ENCODE peak calls at places on chromosomes 12 and 14, in nine cellular contexts. One of them, this sample, is unnamed.

GRCh38 chr14:23672200-23672599 is 36.0 kb downstream of the DHRS2 start:
- DNase-seq in AG04449: no peak
- DNase-seq in PC-3: no peak
- DNase-seq in CD4-positive, alpha-beta T cell: no peak
- DNase-seq in endothelial cell of umbilical vein: no peak
- DNase-seq in cardiac muscle cell: no peak
- DNase-seq in upper lobe of right lung: no peak
- DNase-seq in CD8-positive, alpha-beta T cell: no peak
- DNase-seq in AG04450: no peak
- DNase-seq in this sample: no peak

GRCh38 chr12:10113920-10114319 is 15.1 kb upstream of the CLEC1A start:
- DNase-seq in AG04449: no peak
- DNase-seq in PC-3: peak; percentile 24
- DNase-seq in CD4-positive, alpha-beta T cell: no peak
- DNase-seq in endothelial cell of umbilical vein: no peak
- DNase-seq in cardiac muscle cell: no peak
- DNase-seq in upper lobe of right lung: no peak
- DNase-seq in CD8-positive, alpha-beta T cell: no peak
- DNase-seq in AG04450: no peak
- DNase-seq in this sample: no peak

GRCh38 chr12:132356686-132357622 is 27.6 kb upstream of the GALNT9 start:
- DNase-seq in AG04449: peak; percentile 19
- DNase-seq in PC-3: peak; percentile 85
- DNase-seq in CD4-positive, alpha-beta T cell: no peak
- DNase-seq in endothelial cell of umbilical vein: peak; percentile 51
- DNase-seq in cardiac muscle cell: no peak
- DNase-seq in upper lobe of right lung: peak; percentile 62
- DNase-seq in CD8-positive, alpha-beta T cell: no peak
- DNase-seq in AG04450: no peak
- DNase-seq in this sample: no peak

GRCh38 chr12:2389079-2389790 is 336.4 kb downstream of the CACNA1C start:
- DNase-seq in AG04449: no peak
- DNase-seq in PC-3: no peak
- DNase-seq in CD4-positive, alpha-beta T cell: no peak
- DNase-seq in endothelial cell of umbilical vein: no peak
- DNase-seq in cardiac muscle cell: no peak
- DNase-seq in upper lobe of right lung: no peak
- DNase-seq in CD8-positive, alpha-beta T cell: no peak
- DNase-seq in AG04450: no peak
- DNase-seq in this sample: no peak

GRCh38 chr12:28308891-28309290 is 118.6 kb downstream of the CCDC91 start:
- DNase-seq in AG04449: no peak
- DNase-seq in PC-3: no peak
- DNase-seq in CD4-positive, alpha-beta T cell: no peak
- DNase-seq in endothelial cell of umbilical vein: no peak
- DNase-seq in cardiac muscle cell: no peak
- DNase-seq in upper lobe of right lung: no peak
- DNase-seq in CD8-positive, alpha-beta T cell: no peak
- DNase-seq in AG04450: no peak
- DNase-seq in this sample: no peak

GRCh38 chr12:80937391-80938238 is at the start of gene LIN7A:
- DNase-seq in AG04449: no peak
- DNase-seq in PC-3: no peak
- DNase-seq in CD4-positive, alpha-beta T cell: no peak
- DNase-seq in endothelial cell of umbilical vein: peak; percentile 38
- DNase-seq in cardiac muscle cell: peak; percentile 76
- DNase-seq in upper lobe of right lung: peak; percentile 77
- DNase-seq in CD8-positive, alpha-beta T cell: no peak
- DNase-seq in AG04450: no peak
- DNase-seq in this sample: no peak

GRCh38 chr12:19885092-19885813 is 446.0 kb downstream of the AEBP2 start:
- DNase-seq in AG04449: no peak
- DNase-seq in PC-3: no peak
- DNase-seq in CD4-positive, alpha-beta T cell: no peak
- DNase-seq in endothelial cell of umbilical vein: no peak
- DNase-seq in cardiac muscle cell: no peak
- DNase-seq in upper lobe of right lung: no peak
- DNase-seq in CD8-positive, alpha-beta T cell: no peak
- DNase-seq in AG04450: no peak
- DNase-seq in this sample: no peak

GRCh38 chr12:46830731-46831334 is 5.0 kb upstream of the SLC38A4 start:
- DNase-seq in AG04449: no peak
- DNase-seq in PC-3: no peak
- DNase-seq in CD4-positive, alpha-beta T cell: no peak
- DNase-seq in endothelial cell of umbilical vein: no peak
- DNase-seq in cardiac muscle cell: peak; percentile 23
- DNase-seq in upper lobe of right lung: no peak
- DNase-seq in CD8-positive, alpha-beta T cell: no peak
- DNase-seq in AG04450: no peak
- DNase-seq in this sample: no peak

GRCh38 chr14:52052991-52053390 is 15.9 kb downstream of the NID2 start:
- DNase-seq in AG04449: no peak
- DNase-seq in PC-3: no peak
- DNase-seq in CD4-positive, alpha-beta T cell: no peak
- DNase-seq in endothelial cell of umbilical vein: no peak
- DNase-seq in cardiac muscle cell: no peak
- DNase-seq in upper lobe of right lung: no peak
- DNase-seq in CD8-positive, alpha-beta T cell: no peak
- DNase-seq in AG04450: no peak
- DNase-seq in this sample: no peak

GRCh38 chr12:56260380-56260779 is 2.2 kb upstream of the ANKRD52 start:
- DNase-seq in AG04449: no peak
- DNase-seq in PC-3: no peak
- DNase-seq in CD4-positive, alpha-beta T cell: no peak
- DNase-seq in endothelial cell of umbilical vein: no peak
- DNase-seq in cardiac muscle cell: no peak
- DNase-seq in upper lobe of right lung: no peak
- DNase-seq in CD8-positive, alpha-beta T cell: no peak
- DNase-seq in AG04450: no peak
- DNase-seq in this sample: no peak

GRCh38 chr14:40417777-40418401 is 985.7 kb upstream of the FBXO33 start:
- DNase-seq in AG04449: no peak
- DNase-seq in PC-3: peak; percentile 71
- DNase-seq in CD4-positive, alpha-beta T cell: no peak
- DNase-seq in endothelial cell of umbilical vein: no peak
- DNase-seq in cardiac muscle cell: peak; percentile 65
- DNase-seq in upper lobe of right lung: no peak
- DNase-seq in CD8-positive, alpha-beta T cell: no peak
- DNase-seq in AG04450: no peak
- DNase-seq in this sample: no peak

GRCh38 chr14:60183724-60184596 is 18.8 kb upstream of the DHRS7 start:
- DNase-seq in AG04449: no peak
- DNase-seq in PC-3: peak; percentile 98
- DNase-seq in CD4-positive, alpha-beta T cell: no peak
- DNase-seq in endothelial cell of umbilical vein: peak; percentile 74
- DNase-seq in cardiac muscle cell: peak; percentile 76
- DNase-seq in upper lobe of right lung: no peak
- DNase-seq in CD8-positive, alpha-beta T cell: no peak
- DNase-seq in AG04450: peak; percentile 46
- DNase-seq in this sample: no peak

GRCh38 chr12:106519587-106519986 is 63.2 kb upstream of the RFX4 start:
- DNase-seq in AG04449: peak; percentile 24
- DNase-seq in PC-3: no peak
- DNase-seq in CD4-positive, alpha-beta T cell: no peak
- DNase-seq in endothelial cell of umbilical vein: no peak
- DNase-seq in cardiac muscle cell: no peak
- DNase-seq in upper lobe of right lung: no peak
- DNase-seq in CD8-positive, alpha-beta T cell: no peak
- DNase-seq in AG04450: peak; percentile 54
- DNase-seq in this sample: no peak
- TF ChIP-seq CTCF in AG04449: no peak
- TF ChIP-seq CTCF in PC-3: no peak
- TF ChIP-seq CTCF in CD4-positive, alpha-beta T cell: no peak
- TF ChIP-seq CTCF in endothelial cell of umbilical vein: no peak
- TF ChIP-seq CTCF in cardiac muscle cell: no peak
- TF ChIP-seq CTCF in upper lobe of right lung: no peak
- TF ChIP-seq CTCF in CD8-positive, alpha-beta T cell: no peak
- TF ChIP-seq CTCF in AG04450: no peak
- TF ChIP-seq CTCF in this sample: no peak

DNA sequence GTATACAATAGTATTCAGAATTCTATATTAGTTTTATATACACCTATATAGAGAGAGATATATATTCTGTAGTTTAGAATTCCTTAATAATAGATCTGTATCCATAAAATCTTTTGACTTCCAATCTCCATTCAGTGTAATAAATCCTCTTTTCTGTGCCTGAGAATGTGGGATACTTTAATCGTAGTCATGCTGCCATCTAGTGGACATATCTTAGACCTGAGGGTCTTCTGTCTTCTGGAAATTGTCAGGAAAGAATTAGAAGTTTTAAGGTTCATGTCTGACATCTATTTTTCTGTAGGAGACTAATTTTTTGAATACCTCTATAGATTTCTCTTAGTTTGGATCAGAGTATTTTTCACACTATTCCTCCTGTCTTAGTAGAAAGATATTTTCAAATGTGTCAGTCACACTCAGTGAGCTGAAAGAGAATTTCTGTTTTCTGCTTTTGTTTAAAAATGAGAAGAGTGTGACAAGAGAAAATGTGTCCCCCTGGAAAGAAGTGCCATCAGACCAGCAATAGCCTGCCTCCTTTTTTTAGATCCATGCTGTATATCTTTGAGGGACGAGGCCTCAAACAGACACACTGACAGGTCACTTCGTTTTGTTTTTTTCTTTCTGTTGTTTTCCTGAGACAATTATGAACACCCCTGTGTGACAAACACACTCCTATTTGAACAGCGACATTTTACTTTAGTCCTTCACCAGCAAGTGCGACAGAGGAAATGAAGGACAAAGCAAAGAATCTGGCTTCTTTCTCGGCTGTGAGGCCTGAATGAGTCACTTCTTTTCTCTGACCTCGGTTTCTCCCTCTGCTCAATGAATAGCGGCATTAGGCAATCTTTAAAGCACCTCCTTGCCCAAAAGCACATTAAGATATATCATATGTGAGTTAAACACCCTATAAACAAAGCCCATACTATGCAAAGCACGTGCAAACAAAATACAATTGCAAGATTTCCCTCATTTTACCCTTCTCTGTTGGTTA is 96.3 kb downstream of the GALC start:
- DNase-seq in AG04449: peak; percentile 5
- DNase-seq in PC-3: peak; percentile 65
- DNase-seq in CD4-positive, alpha-beta T cell: no peak
- DNase-seq in endothelial cell of umbilical vein: peak; percentile 46
- DNase-seq in cardiac muscle cell: peak; percentile 82
- DNase-seq in upper lobe of right lung: no peak
- DNase-seq in CD8-positive, alpha-beta T cell: no peak
- DNase-seq in AG04450: peak; percentile 36
- DNase-seq in this sample: no peak
- TF ChIP-seq CTCF in AG04449: peak; percentile 43
- TF ChIP-seq CTCF in PC-3: peak; percentile 87
- TF ChIP-seq CTCF in CD4-positive, alpha-beta T cell: peak; percentile 78
- TF ChIP-seq CTCF in endothelial cell of umbilical vein: peak; percentile 39
- TF ChIP-seq CTCF in cardiac muscle cell: peak; percentile 64
- TF ChIP-seq CTCF in upper lobe of right lung: peak; percentile 75
- TF ChIP-seq CTCF in CD8-positive, alpha-beta T cell: peak; percentile 72
- TF ChIP-seq CTCF in AG04450: peak; percentile 69
- TF ChIP-seq CTCF in this sample: peak; percentile 78

DNA sequence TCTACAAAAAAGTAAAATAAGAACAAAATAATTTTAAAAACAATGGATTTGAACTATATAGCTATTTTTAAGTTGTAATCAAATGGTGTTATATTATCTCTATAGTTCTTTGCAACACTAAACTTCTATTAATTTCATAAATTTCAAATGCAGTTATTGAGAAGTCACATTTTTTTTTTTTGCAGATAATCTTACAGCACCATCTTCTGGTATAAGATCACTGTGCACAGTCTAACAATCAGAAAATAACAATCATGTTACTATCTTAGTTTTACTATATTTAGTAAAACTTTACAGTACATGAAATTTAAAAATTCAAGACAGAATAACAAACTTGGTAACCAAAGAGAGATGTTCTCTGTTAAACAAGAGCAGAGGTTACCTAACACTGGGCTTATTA is 40.6 kb downstream of the GXYLT1 start:
- DNase-seq in AG04449: no peak
- DNase-seq in PC-3: no peak
- DNase-seq in CD4-positive, alpha-beta T cell: no peak
- DNase-seq in endothelial cell of umbilical vein: no peak
- DNase-seq in cardiac muscle cell: no peak
- DNase-seq in upper lobe of right lung: no peak
- DNase-seq in CD8-positive, alpha-beta T cell: no peak
- DNase-seq in AG04450: no peak
- DNase-seq in this sample: no peak
- TF ChIP-seq CTCF in AG04449: no peak
- TF ChIP-seq CTCF in PC-3: peak; percentile 55
- TF ChIP-seq CTCF in CD4-positive, alpha-beta T cell: peak; percentile 47
- TF ChIP-seq CTCF in endothelial cell of umbilical vein: no peak
- TF ChIP-seq CTCF in cardiac muscle cell: peak; percentile 33
- TF ChIP-seq CTCF in upper lobe of right lung: peak; percentile 11
- TF ChIP-seq CTCF in CD8-positive, alpha-beta T cell: peak; percentile 71
- TF ChIP-seq CTCF in AG04450: peak; percentile 42
- TF ChIP-seq CTCF in this sample: peak; percentile 28

GRCh38 chr12:120343692-120344091 is 16.1 kb upstream of the PLA2G1B start:
- DNase-seq in AG04449: no peak
- DNase-seq in PC-3: no peak
- DNase-seq in CD4-positive, alpha-beta T cell: no peak
- DNase-seq in endothelial cell of umbilical vein: no peak
- DNase-seq in cardiac muscle cell: no peak
- DNase-seq in upper lobe of right lung: no peak
- DNase-seq in CD8-positive, alpha-beta T cell: no peak
- DNase-seq in AG04450: no peak
- DNase-seq in this sample: no peak

GRCh38 chr12:120342567-120343537 is 15.3 kb upstream of the PLA2G1B start:
- DNase-seq in AG04449: no peak
- DNase-seq in PC-3: no peak
- DNase-seq in CD4-positive, alpha-beta T cell: no peak
- DNase-seq in endothelial cell of umbilical vein: no peak
- DNase-seq in cardiac muscle cell: no peak
- DNase-seq in upper lobe of right lung: no peak
- DNase-seq in CD8-positive, alpha-beta T cell: no peak
- DNase-seq in AG04450: no peak
- DNase-seq in this sample: no peak

GRCh38 chr12:120347766-120348165 is 20.2 kb upstream of the PLA2G1B start:
- DNase-seq in AG04449: no peak
- DNase-seq in PC-3: no peak
- DNase-seq in CD4-positive, alpha-beta T cell: no peak
- DNase-seq in endothelial cell of umbilical vein: no peak
- DNase-seq in cardiac muscle cell: no peak
- DNase-seq in upper lobe of right lung: no peak
- DNase-seq in CD8-positive, alpha-beta T cell: no peak
- DNase-seq in AG04450: no peak
- DNase-seq in this sample: no peak

GRCh38 chr12:120346031-120346430 is 18.5 kb upstream of the PLA2G1B start:
- DNase-seq in AG04449: no peak
- DNase-seq in PC-3: no peak
- DNase-seq in CD4-positive, alpha-beta T cell: no peak
- DNase-seq in endothelial cell of umbilical vein: no peak
- DNase-seq in cardiac muscle cell: no peak
- DNase-seq in upper lobe of right lung: no peak
- DNase-seq in CD8-positive, alpha-beta T cell: no peak
- DNase-seq in AG04450: no peak
- DNase-seq in this sample: no peak

DNA sequence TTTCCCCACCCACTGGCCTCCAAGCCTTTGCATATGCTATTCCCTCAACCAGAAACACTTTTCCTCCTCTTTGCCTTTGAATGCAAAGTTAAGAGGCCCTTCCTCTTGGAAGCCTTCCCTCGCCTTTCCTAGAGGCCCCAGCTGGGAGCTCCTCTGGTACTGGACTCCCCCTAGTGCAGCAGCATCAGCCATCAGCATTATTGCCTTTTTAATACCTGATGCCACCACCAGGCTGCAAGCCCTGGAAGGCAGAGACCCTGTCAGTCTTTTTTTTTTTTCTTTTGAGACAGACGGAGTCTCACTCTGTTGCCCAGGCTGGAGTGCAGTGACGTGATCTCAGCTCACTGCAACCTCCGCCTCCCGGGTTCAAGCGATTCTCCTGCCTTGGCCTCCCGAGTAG is 19.1 kb upstream of the PLA2G1B start:
- DNase-seq in AG04449: no peak
- DNase-seq in PC-3: peak; percentile 36
- DNase-seq in CD4-positive, alpha-beta T cell: no peak
- DNase-seq in endothelial cell of umbilical vein: no peak
- DNase-seq in cardiac muscle cell: no peak
- DNase-seq in upper lobe of right lung: no peak
- DNase-seq in CD8-positive, alpha-beta T cell: no peak
- DNase-seq in AG04450: no peak
- DNase-seq in this sample: no peak
- TF ChIP-seq CTCF in AG04449: no peak
- TF ChIP-seq CTCF in PC-3: peak; percentile 43
- TF ChIP-seq CTCF in CD4-positive, alpha-beta T cell: no peak
- TF ChIP-seq CTCF in endothelial cell of umbilical vein: no peak
- TF ChIP-seq CTCF in cardiac muscle cell: no peak
- TF ChIP-seq CTCF in upper lobe of right lung: peak; percentile 13
- TF ChIP-seq CTCF in CD8-positive, alpha-beta T cell: no peak
- TF ChIP-seq CTCF in AG04450: peak; percentile 6
- TF ChIP-seq CTCF in this sample: no peak

This sample was measured in natural killer cell.